ENCODE peak calls at places on chromosomes 1 and 21, in seven cellular contexts. N is sigmoid colon, O is cardiac muscle cell, E is heart right ventricle, G is fibroblast of lung, Z is lower lobe of right lung, W is stomach. P is an unnamed sample.

GRCh38 chr1:226060427-226060826 is 2.1 kb upstream of the H3-3A start:
- DNase-seq in N (no peak), O (no peak), E (no peak), G (no peak), Z (no peak), W (no peak), P (no peak)

GRCh38 chr1:25698252-25698651 is 81.7 kb downstream of the MAN1C1 start:
- DNase-seq in N (no peak), O (no peak), E (no peak), G (peak), Z (no peak), W (no peak), P (no peak)

GRCh38 chr1:153774036-153774435 is 1.2 kb upstream of the SLC27A3 start:
- DNase-seq in N (no peak), O (no peak), E (no peak), G (no peak), Z (no peak), W (no peak), P (no peak)

GRCh38 chr1:209989525-209989924 is 51.5 kb downstream of the SYT14 start:
- DNase-seq in N (no peak), O (peak), E (no peak), G (peak), Z (no peak), W (no peak), P (no peak)

GRCh38 chr1:53572061-53572801 is 113.0 kb downstream of the DMRTB1 start:
- DNase-seq in N (peak), O (no peak), E (no peak), G (peak), Z (no peak), W (no peak), P (no peak)

GRCh38 chr1:229759037-229759435 is 133.0 kb downstream of the URB2 start:
- DNase-seq in N (no peak), O (peak), E (no peak), G (peak), Z (no peak), W (no peak), P (no peak)

GRCh38 chr1:180188103-180188506 is 33.4 kb downstream of the QSOX1 start:
- DNase-seq in N (no peak), O (peak), E (no peak), G (peak), Z (no peak), W (peak), P (no peak)

GRCh38 chr1:16918371-16918770 is 3.4 kb upstream of the CROCC start:
- DNase-seq in N (no peak), O (no peak), E (no peak), G (no peak), Z (peak), W (no peak), P (no peak)

GRCh38 chr1:18946550-18947381 is 9.7 kb downstream of the IFFO2 start:
- DNase-seq in N (no peak), O (no peak), E (no peak), G (no peak), Z (peak), W (no peak), P (no peak)

GRCh38 chr1:68232354-68233148 is at the start of gene WLS:
- DNase-seq in N (peak), O (peak), E (peak), G (peak), Z (peak), W (peak), P (peak)

GRCh38 chr1:200231787-200232222 is 178.0 kb downstream of the ZNF281 start:
- DNase-seq in N (no peak), O (no peak), E (no peak), G (peak), Z (no peak), W (no peak), P (no peak)

GRCh38 chr1:77350012-77350411 is 68.2 kb downstream of the AK5 start:
- DNase-seq in N (no peak), O (no peak), E (no peak), G (no peak), Z (no peak), W (no peak), P (no peak)

GRCh38 chr1:54506594-54506993 is 41.4 kb upstream of the ACOT11 start:
- DNase-seq in N (no peak), O (no peak), E (no peak), G (peak), Z (no peak), W (no peak), P (no peak)

GRCh38 chr1:96722161-96722908 is 751 bp downstream of the PTBP2 start:
- DNase-seq in N (peak), O (peak), E (peak), G (peak), Z (peak), W (peak), P (peak)

GRCh38 chr21:15289896-15290841 is 225.4 kb upstream of the NRIP1 start:
- DNase-seq in N (peak), O (no peak), E (peak), G (no peak), Z (peak), W (peak), P (no peak)

GRCh38 chr1:19410393-19410792 is 74.9 kb downstream of the CAPZB start:
- DNase-seq in N (peak), O (no peak), E (no peak), G (no peak), Z (no peak), W (no peak), P (no peak)

GRCh38 chr1:108832929-108833328 is 24.0 kb downstream of the AKNAD1 start:
- DNase-seq in N (no peak), O (no peak), E (no peak), G (no peak), Z (no peak), W (no peak), P (no peak)

GRCh38 chr21:45248301-45248892 is 39.3 kb downstream of the POFUT2 start:
- DNase-seq in N (no peak), O (no peak), E (no peak), G (no peak), Z (no peak), W (no peak), P (no peak)

GRCh38 chr1:231487910-231488309 is 40.6 kb upstream of the TSNAX start:
- DNase-seq in N (no peak), O (no peak), E (no peak), G (no peak), Z (no peak), W (no peak), P (no peak)

GRCh38 chr1:97084566-97084965 is 363.0 kb downstream of the PTBP2 start:
- DNase-seq in N (no peak), O (no peak), E (no peak), G (peak), Z (no peak), W (no peak), P (no peak)

GRCh38 chr1:162029205-162029604 is 5.5 kb upstream of the OLFML2B start:
- DNase-seq in N (no peak), O (no peak), E (no peak), G (no peak), Z (no peak), W (no peak), P (no peak)

GRCh38 chr1:67700692-67701410 is 15.8 kb downstream of the GADD45A start:
- DNase-seq in N (no peak), O (peak), E (peak), G (peak), Z (no peak), W (no peak), P (no peak)

GRCh38 chr1:93670141-93670540 is 11.5 kb downstream of the BCAR3 start:
- DNase-seq in N (peak), O (peak), E (peak), G (peak), Z (no peak), W (peak), P (no peak)

GRCh38 chr21:44592446-44593365 is at the start of gene KRTAP10-6:
- DNase-seq in N (no peak), O (no peak), E (no peak), G (no peak), Z (no peak), W (no peak), P (no peak)

GRCh38 chr1:206923961-206924548 is 2.3 kb upstream of the FCMR start:
- DNase-seq in N (no peak), O (no peak), E (no peak), G (no peak), Z (no peak), W (no peak), P (no peak)

GRCh38 chr1:2489615-2490014 is 13.5 kb downstream of the PLCH2 start:
- DNase-seq in N (no peak), O (no peak), E (no peak), G (no peak), Z (no peak), W (no peak), P (no peak)

GRCh38 chr1:194538453-194538852 is 1352.0 kb upstream of the B3GALT2 start:
- DNase-seq in N (no peak), O (no peak), E (no peak), G (no peak), Z (no peak), W (no peak), P (no peak)

GRCh38 chr1:109299087-109299983 is 7.5 kb downstream of the MYBPHL start:
- DNase-seq in N (peak), O (peak), E (peak), G (peak), Z (no peak), W (no peak), P (no peak)

DNA sequence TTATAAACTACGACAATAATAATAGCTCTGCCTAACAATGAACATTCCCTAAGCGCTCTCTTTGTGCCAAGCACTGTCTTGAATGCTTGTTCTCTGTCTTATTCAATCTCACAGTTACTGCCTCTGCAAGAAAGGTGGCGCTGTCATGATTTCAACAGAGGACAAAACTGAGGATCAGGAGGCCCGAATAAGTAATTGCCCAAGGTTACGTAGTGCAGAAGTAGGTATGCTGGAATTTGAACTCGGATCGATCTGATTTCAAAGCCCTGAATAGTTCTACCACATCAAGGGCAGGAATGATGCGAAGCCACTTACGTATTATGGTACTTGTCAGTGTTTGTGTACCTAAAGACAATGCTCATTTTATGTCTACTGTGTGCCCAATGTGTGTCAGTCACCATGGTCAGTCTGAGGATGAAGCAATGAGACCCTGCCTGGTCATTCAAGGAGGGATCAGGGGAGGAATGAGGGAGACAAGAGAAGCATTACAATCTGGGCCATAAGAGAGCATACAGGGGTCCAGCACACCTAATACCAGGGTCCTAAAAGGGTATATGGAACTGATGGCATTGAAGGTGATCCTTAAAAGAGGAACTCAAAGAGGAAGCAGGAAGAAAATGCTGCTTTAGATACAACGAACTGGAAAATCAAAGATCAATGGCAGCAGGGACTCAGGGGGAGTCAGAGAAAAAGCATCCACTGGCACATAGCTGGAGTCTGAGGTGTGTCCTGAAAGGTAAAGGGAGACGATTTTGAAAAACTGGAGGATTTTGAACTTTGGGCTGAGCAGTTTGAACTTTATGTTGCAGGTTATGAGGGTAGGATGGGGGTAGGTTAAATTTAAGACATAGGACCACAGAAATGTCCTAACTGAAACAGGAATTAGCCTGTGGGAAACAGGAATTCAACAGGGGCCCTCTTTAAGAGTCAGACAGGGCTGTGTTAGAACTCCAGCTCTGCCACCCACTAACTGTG is 389.1 kb downstream of the PLPP3 start:
- DNase-seq in N (no peak), O (no peak), E (peak), G (no peak), Z (no peak), W (no peak), P (no peak)
- TF ChIP-seq CTCF in N (no peak), O (peak), E (peak), G (peak), Z (peak), W (no peak), P (no peak)

GRCh38 chr1:244957525-244957924 is 93.2 kb upstream of the HNRNPU start:
- DNase-seq in N (no peak), O (no peak), E (no peak), G (no peak), Z (no peak), W (no peak), P (no peak)
- H3K27ac ChIP-seq in N (no peak), O (no peak), E (no peak), G (no peak), Z (no peak), W (no peak), P (no peak)

DNA sequence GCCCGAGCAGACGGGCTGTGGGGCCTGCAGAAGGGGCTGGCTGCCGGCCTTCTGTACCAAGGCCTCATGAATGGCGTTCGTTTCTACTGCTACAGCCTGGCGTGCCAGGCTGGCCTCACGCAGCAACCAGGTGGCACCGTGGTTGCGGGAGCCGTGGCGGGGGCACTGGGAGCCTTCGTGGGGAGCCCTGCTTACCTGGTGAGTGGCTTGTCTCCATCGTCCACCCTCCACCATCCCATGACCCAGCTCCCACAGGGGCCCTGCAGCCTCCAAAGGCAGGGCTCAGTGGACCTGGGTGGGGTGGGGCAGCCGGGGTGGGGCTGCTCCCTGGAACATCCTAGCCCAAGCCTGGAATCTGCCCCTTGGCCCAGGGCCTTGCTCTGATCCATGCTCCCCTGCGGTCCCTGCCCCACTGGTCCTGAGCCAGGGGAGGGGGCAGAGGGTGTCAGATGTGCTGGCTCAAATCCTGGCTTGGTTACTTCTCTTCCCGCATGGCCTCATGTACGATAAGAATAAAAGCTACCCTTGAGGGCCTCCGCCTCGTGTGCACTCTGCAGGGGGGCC is 690 bp downstream of the SLC25A34 start:
- DNase-seq in N (no peak), O (no peak), E (no peak), G (no peak), Z (peak), W (peak), P (no peak)
- H3K4me3 ChIP-seq in N (no peak), O (no peak), E (peak), G (no peak), Z (no peak), W (no peak), P (no peak)

DNA sequence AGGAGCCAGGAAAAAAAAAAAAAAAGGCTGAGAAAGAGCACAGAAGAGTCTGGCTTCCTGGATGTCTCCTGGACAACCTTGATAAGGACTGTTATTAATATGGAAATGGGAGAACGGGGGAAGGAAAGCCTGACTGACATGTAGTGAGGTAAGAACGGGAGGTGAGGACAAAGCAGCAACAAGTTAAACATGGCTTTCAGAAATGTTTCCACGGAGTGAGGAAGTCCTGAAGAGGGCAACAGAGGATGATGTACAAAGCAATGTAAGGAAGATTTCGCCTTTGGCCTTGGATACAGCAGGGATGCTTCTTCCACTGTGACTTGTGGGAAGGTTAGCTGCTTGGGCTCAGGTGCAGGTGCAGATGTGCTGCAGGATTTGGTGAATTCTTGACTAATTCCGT is 11.9 kb upstream of the NIBAN1 start:
- DNase-seq in N (no peak), O (peak), E (no peak), G (peak), Z (no peak), W (no peak), P (no peak)
- TF ChIP-seq CTCF in N (no peak), O (peak), E (peak), G (peak), Z (no peak), W (no peak), P (no peak)

GRCh38 chr1:224726783-224727182 is 110.7 kb downstream of the CNIH3 start:
- DNase-seq in N (peak), O (peak), E (no peak), G (peak), Z (peak), W (no peak), P (no peak)
- H3K27ac ChIP-seq in N (no peak), O (no peak), E (no peak), G (peak), Z (no peak), W (peak), P (no peak)

GRCh38 chr1:155004352-155005075 is 1.9 kb downstream of the ZBTB7B start:
- DNase-seq in N (no peak), O (no peak), E (no peak), G (no peak), Z (no peak), W (no peak), P (no peak)

GRCh38 chr1:155006601-155007101 is 4.0 kb downstream of the ZBTB7B start:
- DNase-seq in N (no peak), O (peak), E (no peak), G (no peak), Z (no peak), W (no peak), P (no peak)

GRCh38 chr1:155007253-155007828 is 4.7 kb downstream of the ZBTB7B start:
- DNase-seq in N (no peak), O (no peak), E (peak), G (no peak), Z (no peak), W (peak), P (no peak)

GRCh38 chr1:155003766-155004351 is 1.3 kb downstream of the ZBTB7B start:
- DNase-seq in N (peak), O (peak), E (peak), G (peak), Z (peak), W (peak), P (peak)

GRCh38 chr1:155005076-155005971 is 2.7 kb downstream of the ZBTB7B start:
- DNase-seq in N (peak), O (no peak), E (peak), G (peak), Z (peak), W (peak), P (peak)
- H3K4me3 ChIP-seq in N (peak), O (no peak), E (peak), G (no peak), Z (peak), W (peak), P (peak)

DNA sequence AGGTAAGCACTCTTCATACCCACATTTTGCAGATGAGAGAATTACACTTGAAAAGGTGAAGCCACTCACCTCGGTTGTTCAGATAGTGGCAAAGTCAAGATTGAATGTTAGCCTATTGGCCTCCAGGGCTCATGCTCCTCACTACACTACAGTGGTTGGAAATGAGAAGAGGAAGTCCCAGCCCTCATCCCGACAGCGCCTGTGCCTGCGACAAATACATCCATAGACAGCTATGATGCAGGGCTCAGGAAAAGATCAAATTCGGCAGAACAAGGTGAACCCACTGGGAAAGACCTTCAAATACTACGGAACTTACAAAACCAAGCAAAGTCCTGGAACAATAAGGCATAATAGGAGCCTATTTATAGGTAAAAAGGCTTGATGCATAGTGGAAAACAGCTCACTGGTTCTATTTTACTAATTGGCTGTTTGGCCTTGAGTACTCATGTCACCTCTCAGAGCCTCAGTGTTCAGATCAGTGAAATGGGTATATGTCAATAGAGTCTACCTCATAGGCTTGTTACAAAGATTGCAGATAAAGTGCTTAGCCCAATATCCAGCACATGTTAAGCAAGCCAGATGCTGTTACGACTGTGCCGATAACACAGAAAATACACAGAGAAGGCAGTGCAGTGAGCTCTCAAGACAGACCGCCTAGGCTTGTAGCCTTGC is 3.5 kb downstream of the SPOCD1 start:
- DNase-seq in N (no peak), O (no peak), E (no peak), G (no peak), Z (no peak), W (no peak), P (no peak)
- TF ChIP-seq CTCF in N (no peak), O (no peak), E (no peak), G (no peak), Z (no peak), W (no peak), P (no peak)

GRCh38 chr1:160211010-160211790 is 6.0 kb downstream of the PEA15 start:
- DNase-seq in N (no peak), O (no peak), E (no peak), G (peak), Z (no peak), W (no peak), P (no peak)

GRCh38 chr1:160209656-160210046 is 4.5 kb downstream of the PEA15 start:
- DNase-seq in N (no peak), O (peak), E (peak), G (no peak), Z (no peak), W (no peak), P (peak)

GRCh38 chr1:160209041-160209655 is 4.0 kb downstream of the PEA15 start:
- DNase-seq in N (no peak), O (no peak), E (no peak), G (peak), Z (no peak), W (no peak), P (peak)

GRCh38 chr1:160208179-160209040 is 3.2 kb downstream of the PEA15 start:
- DNase-seq in N (no peak), O (no peak), E (peak), G (peak), Z (no peak), W (no peak), P (peak)

GRCh38 chr1:160210563-160210962 is 5.4 kb downstream of the PEA15 start:
- DNase-seq in N (no peak), O (no peak), E (no peak), G (no peak), Z (no peak), W (no peak), P (no peak)
- H3K27ac ChIP-seq in N (no peak), O (peak), E (peak), G (peak), Z (peak), W (peak), P (peak)

DNA sequence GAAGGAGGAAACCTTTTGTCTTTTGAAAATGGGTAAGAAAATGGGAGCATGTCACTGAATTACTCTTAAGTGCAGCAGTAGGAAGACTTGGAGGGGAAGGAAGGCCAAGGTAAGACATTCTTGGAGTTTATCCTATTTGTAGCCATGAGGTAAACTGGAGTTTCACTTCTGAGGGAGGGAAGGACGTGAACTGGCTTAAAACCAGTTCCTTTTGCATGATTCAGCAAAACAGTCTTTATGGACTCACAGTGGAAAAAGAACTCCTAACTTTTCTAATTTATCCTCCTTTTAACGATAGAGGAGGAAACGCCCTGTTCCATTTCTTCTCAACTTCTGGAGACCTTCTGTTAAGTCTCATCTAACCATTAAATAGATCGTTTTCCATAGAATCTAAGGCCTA is 2.5 kb downstream of the PRDX6 start:
- DNase-seq in N (no peak), O (peak), E (no peak), G (peak), Z (no peak), W (no peak), P (no peak)
- H3K4me3 ChIP-seq in N (no peak), O (no peak), E (no peak), G (peak), Z (peak), W (peak), P (peak)